ENCODE peak calls at places on chromosome 18, in five cellular contexts. H is K562, W is SK-N-SH, I is HepG2, Q is HCT116. Z is an unnamed sample.

GRCh38 chr18:30889582-30890301 is 152.8 kb downstream of the DSC3 start:
- DNase-seq in W (peak), H (no peak), I (no peak), Q (peak), Z (peak)

GRCh38 chr18:33573193-33573592 is 4.8 kb upstream of the ASXL3 start:
- DNase-seq in H (no peak), Q (no peak), W (no peak), I (no peak), Z (no peak)

GRCh38 chr18:41917199-41917598 is 37.8 kb upstream of the PIK3C3 start:
- DNase-seq in H (no peak), I (no peak), Q (no peak), W (no peak), Z (no peak)

GRCh38 chr18:8799593-8799992 is 94.2 kb downstream of the MTCL1 start:
- DNase-seq in Q (no peak), W (no peak), I (no peak), H (no peak), Z (no peak)

GRCh38 chr18:54530285-54530684 is 60.8 kb upstream of the DYNAP start:
- DNase-seq in I (no peak), Q (no peak), H (no peak), W (no peak), Z (no peak)

GRCh38 chr18:29184654-29185053 is 1007.7 kb upstream of the CDH2 start:
- DNase-seq in H (no peak), W (no peak), Q (no peak), I (no peak), Z (no peak)

GRCh38 chr18:10946058-10946457 is 203.3 kb downstream of the PIEZO2 start:
- DNase-seq in I (no peak), Q (no peak), W (no peak), H (no peak), Z (no peak)

GRCh38 chr18:58862851-58863538 is 1.7 kb upstream of the ZNF532 start:
- DNase-seq in Q (peak), W (peak), H (no peak), I (no peak), Z (peak)

GRCh38 chr18:21684731-21685130 is 19.8 kb downstream of the ABHD3 start:
- DNase-seq in W (no peak), H (no peak), Q (no peak), I (peak), Z (no peak)

GRCh38 chr18:31555971-31556747 is 35.5 kb upstream of the TTR start:
- DNase-seq in I (peak), W (peak), Q (peak), H (peak), Z (peak)

GRCh38 chr18:295756-296155 is 27.9 kb upstream of the THOC1 start:
- DNase-seq in W (no peak), H (no peak), I (no peak), Q (no peak), Z (no peak)

GRCh38 chr18:9404565-9405060 is 70.0 kb downstream of the TWSG1 start:
- DNase-seq in H (peak), W (no peak), Q (no peak), I (no peak), Z (no peak)

GRCh38 chr18:56563568-56563967 is 74.8 kb downstream of the TXNL1 start:
- DNase-seq in H (peak), Q (peak), W (no peak), I (peak), Z (no peak)

GRCh38 chr18:8771930-8772329 is 66.6 kb downstream of the MTCL1 start:
- DNase-seq in Q (no peak), W (no peak), I (no peak), H (no peak), Z (no peak)

GRCh38 chr18:9147440-9148238 is 11.1 kb downstream of the ANKRD12 start:
- DNase-seq in H (no peak), W (peak), I (peak), Q (peak), Z (peak)

GRCh38 chr18:78587626-78588600 is 391.7 kb upstream of the SALL3 start:
- DNase-seq in W (no peak), I (no peak), Q (no peak), H (no peak), Z (no peak)

GRCh38 chr18:51862311-51862710 is 477.7 kb upstream of the DCC start:
- DNase-seq in W (no peak), Q (no peak), I (no peak), H (no peak), Z (no peak)

GRCh38 chr18:1751249-1751648 is 820.1 kb downstream of the METTL4 start:
- DNase-seq in W (no peak), Q (no peak), I (no peak), H (no peak), Z (peak)

GRCh38 chr18:22347624-22348511 is 69.8 kb downstream of the CTAGE1 start:
- DNase-seq in H (no peak), I (no peak), Q (no peak), W (no peak), Z (no peak)

GRCh38 chr18:46408334-46408987 is 248.6 kb downstream of the LOXHD1 start:
- DNase-seq in Q (no peak), W (no peak), I (peak), H (peak), Z (no peak)

GRCh38 chr18:55861266-55861665 is 273.3 kb upstream of the TCF4 start:
- DNase-seq in H (no peak), I (no peak), W (no peak), Q (no peak), Z (peak)

GRCh38 chr18:32480581-32480980 is 9.9 kb upstream of the GAREM1 start:
- DNase-seq in Q (no peak), I (no peak), W (no peak), H (no peak), Z (no peak)

GRCh38 chr18:58216071-58216471 is 172.0 kb downstream of the NEDD4L start:
- DNase-seq in I (no peak), W (no peak), Q (no peak), H (no peak), Z (no peak)

GRCh38 chr18:73688851-73689659 is 458.6 kb downstream of the FBXO15 start:
- DNase-seq in I (no peak), H (no peak), W (no peak), Q (no peak), Z (no peak)

GRCh38 chr18:1928711-1929110 is 642.6 kb downstream of the METTL4 start:
- DNase-seq in H (no peak), W (no peak), I (no peak), Q (no peak), Z (no peak)

GRCh38 chr18:10013621-10014543 is 100.1 kb downstream of the VAPA start:
- DNase-seq in Q (no peak), H (no peak), W (no peak), I (no peak), Z (no peak)

GRCh38 chr18:7116001-7116831 is 1.4 kb downstream of the LAMA1 start:
- DNase-seq in I (no peak), W (peak), H (no peak), Q (no peak), Z (no peak)

GRCh38 chr18:51342815-51343214 is 145.3 kb upstream of the MEX3C start:
- DNase-seq in I (peak), H (no peak), Q (no peak), W (no peak), Z (no peak)

GRCh38 chr18:62537946-62538345 is 15.1 kb downstream of the ZCCHC2 start:
- DNase-seq in H (no peak), W (no peak), Q (no peak), I (no peak), Z (no peak)

GRCh38 chr18:39455300-39455699 is 1889.7 kb upstream of the CELF4 start:
- DNase-seq in I (peak), H (no peak), W (no peak), Q (no peak), Z (no peak)
- TF ChIP-seq JUND in I (no peak), H (no peak), W (no peak), Q (no peak), Z (no peak)

GRCh38 chr18:80147418-80148315 is 38.6 kb downstream of the ADNP2 start:
- DNase-seq in H (no peak), I (peak), W (peak), Q (no peak), Z (no peak)

GRCh38 chr18:80145191-80145799 is 36.2 kb downstream of the ADNP2 start:
- DNase-seq in Q (no peak), W (no peak), I (no peak), H (no peak), Z (no peak)

GRCh38 chr18:80149667-80150066 is 40.6 kb downstream of the ADNP2 start:
- DNase-seq in Q (no peak), I (no peak), H (no peak), W (no peak), Z (no peak)

GRCh38 chr18:80147037-80147417 is 38.0 kb downstream of the ADNP2 start:
- DNase-seq in Q (no peak), W (no peak), H (no peak), I (no peak), Z (no peak)

GRCh38 chr18:80148316-80149199 is 39.5 kb downstream of the ADNP2 start:
- DNase-seq in W (no peak), H (no peak), Q (no peak), I (no peak), Z (no peak)
- TF ChIP-seq JUND in W (no peak), H (no peak), Q (no peak), I (no peak), Z (no peak)

DNA sequence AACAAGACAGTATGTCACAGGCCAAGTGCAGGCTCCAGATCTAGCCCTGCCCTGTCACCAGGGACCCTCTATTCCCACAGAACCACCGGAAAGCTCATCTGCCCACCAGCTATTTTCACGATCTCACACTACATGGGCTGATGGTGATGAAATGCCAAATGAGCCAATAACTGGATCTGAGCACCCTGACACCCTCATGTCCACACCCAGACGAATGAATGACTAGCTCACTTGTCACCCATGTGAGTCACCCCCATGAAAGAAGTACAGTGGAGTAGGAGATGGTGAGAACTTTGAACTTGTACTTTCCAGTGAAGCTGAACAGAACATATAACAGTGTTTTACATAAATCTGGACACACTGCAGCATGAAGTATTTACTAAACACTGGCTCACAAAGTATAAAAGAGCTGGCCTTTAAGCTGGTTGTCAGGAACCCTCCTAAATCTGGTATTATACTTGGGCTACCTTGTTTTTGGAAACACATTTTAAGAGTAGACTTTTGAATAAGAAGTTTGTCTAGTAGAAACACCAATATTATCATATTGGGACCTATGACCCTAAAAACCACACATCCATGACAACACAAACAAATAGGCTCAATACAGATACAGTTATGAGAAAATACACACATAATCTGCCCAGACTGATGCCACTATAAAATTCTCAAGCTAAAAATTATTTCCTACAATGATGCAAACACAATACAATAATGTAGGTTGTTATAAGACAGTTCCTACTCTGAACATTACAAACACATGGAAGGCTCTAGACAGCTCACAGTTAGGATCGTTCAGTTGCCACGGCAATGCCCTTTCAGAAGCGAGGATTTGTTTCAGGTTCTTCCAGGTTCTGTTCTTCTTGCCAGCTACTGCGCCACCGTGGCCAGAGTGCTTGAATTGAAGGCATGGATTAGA is 19.0 kb downstream of the INO80C start:
- DNase-seq in H (no peak), I (peak), Q (peak), W (no peak), Z (peak)
- TF ChIP-seq JUND in H (no peak), I (peak), Q (peak), W (no peak), Z (no peak)

DNA sequence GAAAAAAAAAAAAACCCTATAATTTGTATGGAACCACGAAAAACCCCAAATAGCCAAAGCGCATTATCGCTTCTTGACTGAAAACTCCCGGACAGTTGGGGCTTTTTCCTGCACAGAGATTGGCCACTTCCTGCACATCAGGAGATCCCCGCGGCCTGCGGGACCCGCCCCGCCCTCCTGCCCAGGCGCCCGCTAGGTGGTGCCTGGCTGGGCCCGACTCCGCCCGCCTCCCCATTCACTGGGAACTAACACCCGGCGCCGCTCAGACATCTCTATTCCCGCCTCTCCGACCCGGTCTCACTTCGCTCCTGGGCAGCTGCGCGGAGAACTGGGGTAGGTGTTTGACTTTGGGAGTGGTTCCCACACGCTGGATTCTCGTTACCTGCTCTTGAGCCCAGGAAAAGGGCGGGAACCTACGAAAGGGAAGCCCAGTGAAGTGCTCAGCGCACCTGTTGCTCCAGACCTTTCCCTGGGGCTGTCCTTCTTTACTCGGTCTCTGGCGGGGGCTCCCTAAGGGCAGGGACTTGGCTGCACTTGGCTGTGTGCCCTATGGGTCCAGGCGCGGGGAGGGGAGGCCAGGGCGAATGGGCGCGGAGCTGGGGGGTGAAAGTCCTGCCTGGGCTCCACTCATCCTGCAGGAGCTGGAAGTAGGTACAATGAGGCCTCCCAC is at the start of gene HMSD:
- DNase-seq in W (peak), Q (peak), H (peak), I (no peak), Z (peak)
- TF ChIP-seq JUND in W (no peak), Q (no peak), H (no peak), I (no peak), Z (no peak)

GRCh38 chr18:3689986-3690681 is 240.2 kb downstream of the TGIF1 start:
- DNase-seq in H (no peak), W (no peak), Q (no peak), I (no peak), Z (no peak)

GRCh38 chr18:3690682-3691066 is 240.7 kb downstream of the TGIF1 start:
- DNase-seq in I (no peak), H (no peak), Q (no peak), W (no peak), Z (no peak)

GRCh38 chr18:3692113-3692621 is 242.2 kb downstream of the TGIF1 start:
- DNase-seq in Q (no peak), I (peak), H (no peak), W (no peak), Z (no peak)

GRCh38 chr18:3689091-3689490 is 239.1 kb downstream of the TGIF1 start:
- DNase-seq in Q (no peak), W (no peak), I (no peak), H (no peak), Z (no peak)

DNA sequence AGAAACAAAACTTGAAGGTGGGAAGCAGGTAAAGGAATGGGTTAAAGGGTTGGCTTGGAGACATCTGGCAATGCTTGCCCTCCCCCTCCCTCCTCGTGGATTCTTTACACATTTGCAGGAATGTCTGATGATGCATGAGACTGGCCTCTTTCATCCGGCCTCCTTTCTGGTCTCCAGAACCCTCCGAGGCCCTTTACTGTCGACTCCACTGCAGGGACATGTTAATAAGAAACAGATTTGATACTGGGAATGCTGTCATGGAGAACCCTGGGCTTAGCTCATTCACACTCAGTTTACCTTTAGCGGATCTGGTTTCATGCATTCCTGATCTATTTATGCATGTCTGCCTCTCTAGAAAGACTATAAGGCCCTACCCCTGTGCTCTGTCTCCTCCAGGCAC is 238.7 kb downstream of the TGIF1 start:
- DNase-seq in Q (no peak), I (no peak), H (no peak), W (peak), Z (no peak)
- TF ChIP-seq JUND in Q (no peak), I (no peak), H (no peak), W (peak), Z (no peak)

GRCh38 chr18:12946549-12947354 is 1.1 kb upstream of the SEH1L start:
- DNase-seq in W (peak), Q (peak), I (peak), H (peak), Z (no peak)
- TF ChIP-seq JUND in W (no peak), Q (no peak), I (no peak), H (no peak), Z (no peak)

GRCh38 chr18:48428494-48429177 is 19.5 kb upstream of the ZBTB7C start:
- DNase-seq in I (no peak), H (no peak), W (no peak), Q (no peak), Z (no peak)
- TF ChIP-seq JUND in I (no peak), H (no peak), W (no peak), Q (no peak), Z (no peak)

DNA sequence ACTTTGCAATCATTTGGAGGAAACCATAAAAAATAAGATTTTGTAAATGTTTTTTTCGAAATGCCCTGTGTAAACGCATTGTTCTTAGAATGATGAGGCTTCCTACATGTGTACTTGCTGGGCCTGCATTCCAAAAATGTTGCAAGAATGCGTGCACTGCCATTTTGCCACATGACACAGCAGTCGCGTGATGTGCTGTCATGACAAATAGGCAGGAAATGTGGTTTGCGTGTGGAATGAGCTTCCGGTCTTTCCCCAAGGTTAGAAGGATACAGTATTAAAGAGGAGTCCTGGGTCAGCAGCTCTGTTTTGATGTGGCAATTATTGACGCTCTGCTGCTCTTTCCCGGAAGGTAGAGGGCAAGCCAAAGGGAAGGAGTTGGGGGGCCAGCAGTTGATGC is 18.1 kb upstream of the SERPINB2 start:
- DNase-seq in W (no peak), I (no peak), Q (no peak), H (no peak), Z (no peak)
- TF ChIP-seq JUND in W (no peak), I (no peak), Q (no peak), H (no peak), Z (no peak)

DNA sequence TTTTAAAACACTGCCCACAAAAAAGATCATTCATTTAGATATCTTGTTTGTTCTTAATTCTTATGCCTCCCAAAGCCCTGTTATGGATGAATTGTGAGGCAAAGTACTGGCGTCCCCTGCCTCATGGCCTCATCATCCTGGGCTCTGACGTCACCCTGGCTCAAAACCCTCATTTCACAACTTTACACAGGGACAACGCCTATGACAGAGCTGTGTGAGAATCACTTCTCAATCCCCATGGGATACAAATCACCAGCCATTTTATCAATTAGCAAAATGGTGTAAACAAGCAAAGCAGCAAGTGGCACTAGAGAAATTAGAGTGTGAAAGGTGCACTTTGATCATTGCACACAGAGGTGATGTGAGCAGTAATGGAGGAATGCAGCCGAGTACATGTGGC is 16.6 kb downstream of the FHOD3 start:
- DNase-seq in Q (no peak), I (no peak), H (no peak), W (no peak), Z (no peak)
- TF ChIP-seq JUND in Q (no peak), I (no peak), H (no peak), W (no peak), Z (no peak)

GRCh38 chr18:49875155-49875554 is 61.8 kb upstream of the ACAA2 start:
- DNase-seq in W (no peak), I (no peak), H (no peak), Q (no peak), Z (no peak)
- TF ChIP-seq JUND in W (no peak), I (no peak), H (no peak), Q (no peak), Z (no peak)